ENCODE peak calls at places on chromosomes 11 and 22, in six cellular contexts. D, N, V, P, M and F are unnamed samples.

GRCh38 chr11:96817488-96817887 is 427.7 kb downstream of the JRKL start:
- DNase-seq in D (no peak), N (peak; percentile 39), V (no peak), P (no peak), M (no peak), F (no peak)

GRCh38 chr11:125211191-125211953 is 46.8 kb downstream of the PKNOX2 start:
- DNase-seq in D (no peak), N (peak; percentile 8), V (no peak), P (no peak), M (no peak), F (no peak)

GRCh38 chr11:86482684-86483083 is 108.0 kb downstream of the CCDC81 start:
- DNase-seq in D (no peak), N (no peak), V (no peak), P (no peak), M (no peak), F (no peak)

GRCh38 chr22:44952863-44953790 is 56.7 kb downstream of the PHF21B start:
- DNase-seq in D (no peak), N (no peak), V (no peak), P (no peak), M (no peak), F (no peak)

GRCh38 chr11:38594881-38595280 is 1996.8 kb upstream of the RAG2 start:
- DNase-seq in D (no peak), N (no peak), V (no peak), P (no peak), M (no peak), F (no peak)

GRCh38 chr11:17508306-17508705 is 31.7 kb upstream of the ABCC8 start:
- DNase-seq in D (no peak), N (peak; percentile 6), V (no peak), P (no peak), M (no peak), F (no peak)

GRCh38 chr11:126352163-126352562 is 3.3 kb upstream of the ST3GAL4 start:
- DNase-seq in D (no peak), N (no peak), V (no peak), P (no peak), M (no peak), F (no peak)

GRCh38 chr11:103484545-103484944 is 375.3 kb downstream of the DYNC2H1 start:
- DNase-seq in D (no peak), N (no peak), V (peak; percentile 2), P (no peak), M (no peak), F (no peak)

GRCh38 chr22:47163481-47163875 is 401.0 kb downstream of the TBC1D22A start:
- DNase-seq in D (no peak), N (no peak), V (no peak), P (peak; percentile 21), M (no peak), F (peak; percentile 8)

GRCh38 chr11:118415739-118416068 is 14.3 kb downstream of the ATP5MG start:
- DNase-seq in D (peak; percentile 88), N (peak; percentile 95), V (peak; percentile 36), P (no peak), M (no peak), F (no peak)

GRCh38 chr11:62223095-62223494 is 14.6 kb downstream of the SCGB2A1 start:
- DNase-seq in D (no peak), N (no peak), V (no peak), P (no peak), M (peak; percentile 39), F (no peak)

GRCh38 chr22:39763276-39763675 is 130.3 kb downstream of the ENTHD1 start:
- DNase-seq in D (no peak), N (no peak), V (no peak), P (no peak), M (no peak), F (no peak)

GRCh38 chr11:95067828-95068244 is 1.1 kb downstream of the SRSF8 start:
- DNase-seq in D (peak; percentile 66), N (no peak), V (no peak), P (no peak), M (no peak), F (peak; percentile 42)

GRCh38 chr11:105046898-105047579 is 1.9 kb upstream of the CARD16 start:
- DNase-seq in D (no peak), N (peak; percentile 95), V (peak; percentile 48), P (peak; percentile 53), M (peak; percentile 99), F (no peak)

GRCh38 chr11:115214644-115215305 is 289.4 kb downstream of the CADM1 start:
- DNase-seq in D (no peak), N (no peak), V (no peak), P (no peak), M (no peak), F (no peak)
- TF ChIP-seq CTCF in D (no peak), N (no peak), V (no peak), P (no peak), M (no peak), F (no peak)

GRCh38 chr11:34655335-34656008 is 34.6 kb downstream of the EHF start:
- DNase-seq in D (no peak), N (peak; percentile 70), V (no peak), P (no peak), M (no peak), F (no peak)

GRCh38 chr11:34654491-34655334 is 33.8 kb downstream of the EHF start:
- DNase-seq in D (peak; percentile 94), N (peak; percentile 79), V (peak; percentile 71), P (peak; percentile 75), M (no peak), F (no peak)

GRCh38 chr11:34652191-34652958 is 31.5 kb downstream of the EHF start:
- DNase-seq in D (no peak), N (no peak), V (no peak), P (no peak), M (no peak), F (no peak)

GRCh38 chr11:34653031-34653430 is 32.1 kb downstream of the EHF start:
- DNase-seq in D (no peak), N (no peak), V (no peak), P (no peak), M (no peak), F (no peak)

DNA sequence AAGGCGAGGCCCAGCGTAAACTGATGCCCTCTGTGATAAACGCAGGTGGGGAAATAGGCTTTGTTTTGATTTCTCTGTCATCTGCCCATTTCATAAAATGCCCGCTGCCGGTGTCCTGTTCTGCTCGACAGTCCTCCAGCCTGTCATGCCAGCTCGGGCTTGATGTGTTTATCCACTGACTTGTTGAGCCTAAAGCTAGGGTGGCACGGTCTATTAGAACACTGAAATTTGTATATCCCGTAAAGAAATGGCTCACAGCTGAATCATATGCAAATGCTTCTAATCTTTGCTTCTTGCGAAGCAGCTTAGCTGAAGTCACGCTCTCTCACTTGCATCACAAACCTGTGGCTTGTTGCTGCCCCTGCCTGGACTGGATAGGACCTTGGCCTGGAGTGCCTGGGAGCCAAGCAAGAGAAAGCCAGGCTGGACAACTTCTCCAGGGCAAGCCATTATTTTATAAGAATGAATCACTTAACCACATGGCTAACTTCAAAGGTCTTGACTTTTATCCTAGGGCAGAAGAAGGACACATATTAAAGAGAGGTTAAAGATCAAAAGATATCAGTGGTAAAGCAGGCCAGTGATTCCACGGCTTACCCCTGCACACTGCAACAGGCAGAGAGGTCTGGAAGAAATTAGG is 33.1 kb downstream of the EHF start:
- DNase-seq in D (peak; percentile 94), N (peak; percentile 95), V (peak; percentile 82), P (peak; percentile 79), M (peak; percentile 80), F (no peak)
- TF ChIP-seq CTCF in D (no peak), N (no peak), V (peak; percentile 48), P (no peak), M (no peak), F (no peak)

GRCh38 chr11:67022341-67022933 is 497 bp upstream of the SYT12 start:
- DNase-seq in D (peak; percentile 70), N (peak; percentile 70), V (no peak), P (no peak), M (no peak), F (peak; percentile 36)
- TF ChIP-seq CTCF in D (no peak), N (no peak), V (no peak), P (no peak), M (no peak), F (no peak)

GRCh38 chr22:26642465-26643367 is 14.7 kb upstream of the MIAT start:
- DNase-seq in D (no peak), N (no peak), V (no peak), P (no peak), M (no peak), F (no peak)
- TF ChIP-seq CTCF in D (no peak), N (no peak), V (no peak), P (no peak), M (no peak), F (no peak)